ENCODE peak calls at places on chromosomes 6 and 20, in four cellular contexts. One of them, this sample, is unnamed.

GRCh38 chr6:88422831-88423230 is 256.7 kb upstream of the CNR1 start:
- DNase-seq in ovary: no peak
- DNase-seq in HCT116: no peak
- DNase-seq in esophagus muscularis mucosa: no peak
- DNase-seq in this sample: no peak

GRCh38 chr20:1830240-1830639 is 65.0 kb upstream of the SIRPA start:
- DNase-seq in HCT116: peak; percentile 56
- DNase-seq in ovary: peak; percentile 39
- DNase-seq in esophagus muscularis mucosa: no peak
- DNase-seq in this sample: peak; percentile 15

GRCh38 chr6:127247114-127248096 is 19.3 kb upstream of the RNF146 start:
- DNase-seq in HCT116: no peak
- DNase-seq in esophagus muscularis mucosa: no peak
- DNase-seq in ovary: no peak
- DNase-seq in this sample: no peak

GRCh38 chr6:14321992-14322772 is 204.6 kb downstream of the CD83 start:
- DNase-seq in HCT116: peak; percentile 4
- DNase-seq in esophagus muscularis mucosa: no peak
- DNase-seq in ovary: no peak
- DNase-seq in this sample: no peak

GRCh38 chr6:41698350-41698781 is 37.0 kb downstream of the TFEB start:
- DNase-seq in ovary: no peak
- DNase-seq in esophagus muscularis mucosa: no peak
- DNase-seq in HCT116: no peak
- DNase-seq in this sample: no peak

GRCh38 chr6:28910901-28911680 is 12.7 kb downstream of the TRIM27 start:
- DNase-seq in esophagus muscularis mucosa: no peak
- DNase-seq in HCT116: no peak
- DNase-seq in ovary: no peak
- DNase-seq in this sample: no peak

GRCh38 chr20:38446441-38447209 is 11.5 kb upstream of the SNHG17 start:
- DNase-seq in ovary: peak; percentile 93
- DNase-seq in esophagus muscularis mucosa: peak; percentile 95
- DNase-seq in HCT116: peak; percentile 89
- DNase-seq in this sample: peak; percentile 81

GRCh38 chr20:16083639-16084280 is 489.5 kb downstream of the KIF16B start:
- DNase-seq in ovary: no peak
- DNase-seq in HCT116: no peak
- DNase-seq in esophagus muscularis mucosa: no peak
- DNase-seq in this sample: no peak

GRCh38 chr6:169725270-169726048 is 1.2 kb upstream of the PHF10 start:
- DNase-seq in HCT116: no peak
- DNase-seq in ovary: peak; percentile 80
- DNase-seq in esophagus muscularis mucosa: peak; percentile 92
- DNase-seq in this sample: peak; percentile 53

GRCh38 chr6:114159727-114160126 is 183.1 kb downstream of the HS3ST5 start:
- DNase-seq in esophagus muscularis mucosa: no peak
- DNase-seq in HCT116: no peak
- DNase-seq in ovary: no peak
- DNase-seq in this sample: no peak

GRCh38 chr6:123594776-123595175 is 42.0 kb downstream of the TRDN start:
- DNase-seq in esophagus muscularis mucosa: no peak
- DNase-seq in HCT116: no peak
- DNase-seq in ovary: no peak
- DNase-seq in this sample: no peak

GRCh38 chr6:349491-349921 is 42.0 kb upstream of the IRF4 start:
- DNase-seq in ovary: no peak
- DNase-seq in HCT116: no peak
- DNase-seq in esophagus muscularis mucosa: no peak
- DNase-seq in this sample: no peak

GRCh38 chr6:41548841-41549642 is 2.9 kb downstream of the FOXP4 start:
- DNase-seq in ovary: no peak
- DNase-seq in HCT116: no peak
- DNase-seq in esophagus muscularis mucosa: no peak
- DNase-seq in this sample: no peak

GRCh38 chr20:62651285-62652021 is 9.2 kb downstream of the SLCO4A1 start:
- DNase-seq in HCT116: no peak
- DNase-seq in ovary: peak; percentile 74
- DNase-seq in esophagus muscularis mucosa: no peak
- DNase-seq in this sample: peak; percentile 59

GRCh38 chr20:23320317-23320716 is 30.3 kb upstream of the NXT1 start:
- DNase-seq in esophagus muscularis mucosa: no peak
- DNase-seq in HCT116: peak; percentile 26
- DNase-seq in ovary: no peak
- DNase-seq in this sample: no peak

GRCh38 chr6:108710560-108710959 is 137.7 kb upstream of the ARMC2 start:
- DNase-seq in esophagus muscularis mucosa: no peak
- DNase-seq in HCT116: no peak
- DNase-seq in ovary: no peak
- DNase-seq in this sample: no peak

GRCh38 chr20:38932457-38933120 is 6.4 kb downstream of the FAM83D start:
- DNase-seq in ovary: no peak
- DNase-seq in esophagus muscularis mucosa: peak; percentile 92
- DNase-seq in HCT116: no peak
- DNase-seq in this sample: no peak

GRCh38 chr6:11700118-11700718 is 78.4 kb downstream of the ADTRP start:
- DNase-seq in ovary: no peak
- DNase-seq in esophagus muscularis mucosa: no peak
- DNase-seq in HCT116: peak; percentile 32
- DNase-seq in this sample: no peak

GRCh38 chr20:19433371-19434316 is 221.2 kb downstream of the SLC24A3 start:
- DNase-seq in esophagus muscularis mucosa: peak; percentile 74
- DNase-seq in ovary: no peak
- DNase-seq in HCT116: no peak
- DNase-seq in this sample: no peak

GRCh38 chr6:145086197-145086596 is 649.1 kb downstream of the EPM2A start:
- DNase-seq in ovary: no peak
- DNase-seq in HCT116: no peak
- DNase-seq in esophagus muscularis mucosa: no peak
- DNase-seq in this sample: no peak

GRCh38 chr6:150517175-150517574 is 82.5 kb upstream of the PLEKHG1 start:
- DNase-seq in HCT116: no peak
- DNase-seq in esophagus muscularis mucosa: peak; percentile 64
- DNase-seq in ovary: no peak
- DNase-seq in this sample: no peak

DNA sequence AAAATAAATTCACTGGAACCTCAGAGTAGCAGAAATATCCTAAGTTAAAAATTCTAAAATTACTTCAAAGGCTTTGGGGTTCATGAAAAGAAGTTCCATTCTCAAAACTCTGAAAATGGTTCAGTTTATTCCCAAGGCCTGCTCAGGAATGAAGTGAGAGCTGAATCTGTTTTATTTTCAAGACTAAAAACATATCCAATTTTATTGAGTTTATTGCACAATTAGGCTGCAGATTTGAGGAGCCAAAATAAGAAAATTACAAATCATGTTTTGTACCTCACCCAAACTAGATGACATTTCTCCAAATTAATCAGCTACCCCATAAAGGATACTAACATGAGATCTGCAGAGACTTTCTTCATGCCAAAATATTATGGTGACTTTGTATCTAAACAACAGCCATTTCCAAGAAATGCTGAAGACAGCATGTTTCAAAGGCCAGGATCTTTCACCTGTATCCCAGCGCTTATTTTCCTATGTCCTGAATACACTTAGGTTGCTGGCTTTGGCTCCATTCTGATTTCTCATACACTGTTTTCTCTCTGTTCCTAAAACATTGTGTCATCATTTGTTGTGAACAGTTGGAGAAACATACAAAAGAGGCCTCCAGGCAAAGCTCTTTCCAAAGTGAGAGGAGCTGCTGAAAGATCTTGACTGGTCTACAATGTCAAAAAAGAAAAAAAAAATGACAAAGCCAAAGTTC is 85.7 kb upstream of the F13A1 start:
- DNase-seq in ovary: no peak
- DNase-seq in esophagus muscularis mucosa: no peak
- DNase-seq in HCT116: no peak
- DNase-seq in this sample: no peak
- H3K27ac ChIP-seq in ovary: no peak overlapping the region
- H3K27ac ChIP-seq in esophagus muscularis mucosa: no peak overlapping the region
- H3K27ac ChIP-seq in HCT116: no peak overlapping the region
- H3K27ac ChIP-seq in this sample: no peak overlapping the region

GRCh38 chr20:33552519-33552918 is 62.6 kb downstream of the CBFA2T2 start:
- DNase-seq in esophagus muscularis mucosa: no peak
- DNase-seq in HCT116: no peak
- DNase-seq in ovary: no peak
- DNase-seq in this sample: no peak

GRCh38 chr20:33551778-33552177 is 61.9 kb downstream of the CBFA2T2 start:
- DNase-seq in ovary: no peak
- DNase-seq in esophagus muscularis mucosa: no peak
- DNase-seq in HCT116: no peak
- DNase-seq in this sample: no peak

GRCh38 chr20:33555755-33556154 is 65.9 kb downstream of the CBFA2T2 start:
- DNase-seq in esophagus muscularis mucosa: no peak
- DNase-seq in HCT116: no peak
- DNase-seq in ovary: no peak
- DNase-seq in this sample: no peak

GRCh38 chr20:33556237-33556636 is 66.3 kb downstream of the CBFA2T2 start:
- DNase-seq in HCT116: no peak
- DNase-seq in esophagus muscularis mucosa: no peak
- DNase-seq in ovary: no peak
- DNase-seq in this sample: no peak

DNA sequence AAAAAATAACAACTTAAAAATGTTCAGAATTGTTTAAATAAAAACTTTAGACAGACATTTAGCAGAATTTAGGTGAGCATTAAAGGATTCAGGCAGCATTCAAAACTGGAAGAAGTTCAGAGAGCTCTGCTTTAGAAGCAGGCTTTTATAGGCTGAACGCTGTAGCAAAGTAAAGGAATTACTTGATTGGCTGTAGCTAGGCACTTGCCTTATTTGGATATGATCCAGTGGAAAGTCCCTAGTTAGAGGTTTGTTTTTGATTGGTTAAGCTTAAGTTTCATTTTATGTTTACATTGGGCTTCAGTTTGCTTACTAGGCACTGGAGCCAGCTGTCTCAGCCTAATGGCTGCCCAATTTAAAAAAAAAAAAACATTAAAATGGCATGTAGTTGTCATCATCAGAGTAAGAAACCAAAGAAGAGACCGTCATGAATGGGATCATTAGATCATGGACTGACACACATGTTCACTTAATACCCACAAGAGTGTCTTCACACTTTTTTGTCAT is 65.1 kb downstream of the CBFA2T2 start:
- DNase-seq in ovary: no peak
- DNase-seq in esophagus muscularis mucosa: no peak
- DNase-seq in HCT116: peak; percentile 24
- DNase-seq in this sample: no peak
- TF ChIP-seq POLR2A in ovary: no peak
- TF ChIP-seq POLR2A in esophagus muscularis mucosa: no peak
- TF ChIP-seq POLR2A in HCT116: no peak
- TF ChIP-seq POLR2A in this sample: no peak

GRCh38 chr6:37680668-37681067 is 17.0 kb downstream of the MDGA1 start:
- DNase-seq in HCT116: no peak
- DNase-seq in ovary: no peak
- DNase-seq in esophagus muscularis mucosa: no peak
- DNase-seq in this sample: no peak

GRCh38 chr6:37675606-37676005 is 22.1 kb downstream of the MDGA1 start:
- DNase-seq in esophagus muscularis mucosa: no peak
- DNase-seq in HCT116: no peak
- DNase-seq in ovary: no peak
- DNase-seq in this sample: no peak

GRCh38 chr6:37679539-37680476 is 17.9 kb downstream of the MDGA1 start:
- DNase-seq in esophagus muscularis mucosa: no peak
- DNase-seq in HCT116: no peak
- DNase-seq in ovary: no peak
- DNase-seq in this sample: peak; percentile 77

GRCh38 chr6:37676071-37676470 is 21.6 kb downstream of the MDGA1 start:
- DNase-seq in HCT116: no peak
- DNase-seq in esophagus muscularis mucosa: no peak
- DNase-seq in ovary: no peak
- DNase-seq in this sample: no peak

GRCh38 chr6:37678078-37678846 is 19.4 kb downstream of the MDGA1 start:
- DNase-seq in esophagus muscularis mucosa: no peak
- DNase-seq in HCT116: no peak
- DNase-seq in ovary: no peak
- DNase-seq in this sample: no peak
- H3K4me1 ChIP-seq in esophagus muscularis mucosa: peaks cover 15% of the 10 kb centered on the region
- H3K4me1 ChIP-seq in HCT116: peaks cover 6% of the 10 kb centered on the region
- H3K4me1 ChIP-seq in ovary: no peaks in the 10 kb centered on the region
- H3K4me1 ChIP-seq in this sample: peaks cover 9% of the 10 kb centered on the region

GRCh38 chr6:36605560-36606391 is 11.6 kb downstream of the SRSF3 start:
- DNase-seq in esophagus muscularis mucosa: no peak
- DNase-seq in ovary: peak; percentile 8
- DNase-seq in HCT116: no peak
- DNase-seq in this sample: no peak

GRCh38 chr6:36605102-36605501 is 10.9 kb downstream of the SRSF3 start:
- DNase-seq in ovary: peak; percentile 10
- DNase-seq in HCT116: no peak
- DNase-seq in esophagus muscularis mucosa: no peak
- DNase-seq in this sample: no peak

GRCh38 chr6:36604090-36605060 is 10.2 kb downstream of the SRSF3 start:
- DNase-seq in ovary: no peak
- DNase-seq in esophagus muscularis mucosa: no peak
- DNase-seq in HCT116: no peak
- DNase-seq in this sample: no peak

GRCh38 chr6:36600564-36601146 is 6.5 kb downstream of the SRSF3 start:
- DNase-seq in esophagus muscularis mucosa: no peak
- DNase-seq in ovary: no peak
- DNase-seq in HCT116: no peak
- DNase-seq in this sample: no peak

DNA sequence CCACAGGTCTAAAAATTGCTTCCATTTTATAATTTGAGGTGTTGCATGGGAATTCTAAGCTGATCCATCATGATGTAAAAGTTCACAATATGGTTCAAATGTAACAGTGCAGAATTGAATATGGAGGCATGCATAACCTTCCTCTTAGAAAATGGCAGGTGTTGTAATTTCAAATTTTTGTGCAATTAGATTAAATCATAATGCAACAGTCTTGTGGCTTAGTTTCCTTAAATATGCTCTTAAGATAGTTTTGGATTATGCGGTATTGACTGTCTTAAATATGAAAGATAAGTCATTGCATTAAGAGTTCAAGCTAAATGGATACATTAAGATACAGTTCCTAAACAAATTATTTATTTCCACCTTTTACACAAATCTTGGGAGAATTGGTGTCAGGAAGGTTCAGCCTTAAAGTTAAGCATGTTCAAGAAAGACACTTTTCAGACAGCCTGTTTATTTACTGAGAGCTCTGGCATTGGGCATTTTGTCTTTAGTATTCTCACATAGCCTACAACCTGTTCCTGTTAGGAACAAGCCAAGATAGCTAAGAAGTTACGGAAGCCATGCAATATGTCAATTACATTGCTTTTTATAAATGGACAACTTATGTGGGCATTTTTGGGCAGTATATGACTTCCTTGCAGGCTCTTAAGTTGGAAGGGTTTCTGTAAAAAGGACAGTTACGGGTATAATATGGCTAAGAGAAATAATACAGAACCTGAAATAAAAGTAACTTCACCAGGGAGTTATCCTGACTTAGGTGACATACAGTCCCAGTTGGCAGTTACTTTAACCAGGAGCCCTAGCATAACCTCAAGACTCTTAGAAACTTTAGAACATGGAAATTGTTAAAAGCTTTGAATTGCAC is 9.3 kb downstream of the SRSF3 start:
- DNase-seq in ovary: no peak
- DNase-seq in esophagus muscularis mucosa: no peak
- DNase-seq in HCT116: no peak
- DNase-seq in this sample: no peak
- H3K27ac ChIP-seq in ovary: no peak overlapping the region
- H3K27ac ChIP-seq in esophagus muscularis mucosa: no peak overlapping the region
- H3K27ac ChIP-seq in HCT116: no peak overlapping the region
- H3K27ac ChIP-seq in this sample: no peak overlapping the region